ENCODE peak calls at places on chromosomes 4 and X, in four cellular contexts. Z is heart right ventricle; S is activated CD8-positive, alpha-beta T cell treated with anti-CD3 and anti-CD28 coated beads, Interleukin-2, amount 10 ng/mL, durations not matched to agents 7 days and 5 days; X is WERI-Rb-1. L is an unnamed sample.

GRCh38 chrX:133698298-133698697 is 283.0 kb upstream of the GPC4 start:
- DNase-seq in Z (no peak), S (no peak), X (no peak), L (no peak)

GRCh38 chr4:106104276-106104675 is 209.0 kb downstream of the NPNT start:
- DNase-seq in Z (no peak), S (no peak), X (no peak), L (no peak)

GRCh38 chr4:148116971-148117370 is 325.2 kb downstream of the NR3C2 start:
- DNase-seq in Z (no peak), S (no peak), X (no peak), L (no peak)

GRCh38 chr4:78654809-78655208 is 103.2 kb downstream of the ANXA3 start:
- DNase-seq in Z (no peak), S (no peak), X (no peak), L (no peak)

GRCh38 chrX:7435822-7436221 is 287.9 kb upstream of the PUDP start:
- DNase-seq in Z (no peak), S (no peak), X (no peak), L (no peak)

GRCh38 chrX:104187931-104188330 is 21.7 kb downstream of the FAM199X start:
- DNase-seq in Z (no peak), S (no peak), X (no peak), L (no peak)

GRCh38 chr4:142369141-142369540 is 477.0 kb downstream of the INPP4B start:
- DNase-seq in Z (no peak), S (no peak), X (no peak), L (no peak)

GRCh38 chr4:61254406-61254805 is 54.3 kb downstream of the ADGRL3 start:
- DNase-seq in Z (no peak), S (no peak), X (no peak), L (no peak)

GRCh38 chrX:38879631-38880220 is 78.5 kb downstream of the MID1IP1 start:
- DNase-seq in Z (peak), S (peak), X (no peak), L (no peak)

GRCh38 chr4:146709956-146710355 is 71.3 kb downstream of the POU4F2 start:
- DNase-seq in Z (no peak), S (no peak), X (no peak), L (no peak)

GRCh38 chr4:184814686-184815045 is 11.1 kb downstream of the ACSL1 start:
- DNase-seq in Z (no peak), S (no peak), X (no peak), L (no peak)

GRCh38 chrX:110965409-110965808 is 130.6 kb upstream of the PAK3 start:
- DNase-seq in Z (no peak), S (no peak), X (no peak), L (no peak)

GRCh38 chr4:104616401-104616820 is 121.7 kb upstream of the CXXC4 start:
- DNase-seq in Z (peak), S (no peak), X (no peak), L (peak)

GRCh38 chrX:112738347-112739033 is 58.8 kb upstream of the LHFPL1 start:
- DNase-seq in Z (no peak), S (no peak), X (no peak), L (no peak)

GRCh38 chr4:5544762-5545161 is 163.6 kb downstream of the EVC2 start:
- DNase-seq in Z (no peak), S (no peak), X (no peak), L (no peak)

GRCh38 chr4:141853091-141853734 is 216.8 kb downstream of the IL15 start:
- DNase-seq in Z (no peak), S (no peak), X (no peak), L (no peak)

GRCh38 chr4:56871357-56871993 is 36.2 kb upstream of the REST start:
- DNase-seq in Z (no peak), S (peak), X (no peak), L (no peak)

GRCh38 chr4:45350438-45350837 is 624.1 kb upstream of the GNPDA2 start:
- DNase-seq in Z (no peak), S (no peak), X (no peak), L (no peak)

GRCh38 chr4:100017627-100018310 is 67.7 kb upstream of the H2AZ1 start:
- DNase-seq in Z (no peak), S (no peak), X (no peak), L (no peak)

GRCh38 chr4:7217453-7218310 is 25.3 kb downstream of the SORCS2 start:
- DNase-seq in Z (no peak), S (no peak), X (no peak), L (no peak)

GRCh38 chr4:176137626-176138025 is 57.8 kb downstream of the SPATA4 start:
- DNase-seq in Z (no peak), S (no peak), X (no peak), L (no peak)

GRCh38 chr4:73172166-73172565 is 86.4 kb downstream of the ANKRD17 start:
- DNase-seq in Z (no peak), S (no peak), X (no peak), L (no peak)

GRCh38 chr4:55485821-55486220 is 60.9 kb downstream of the CLOCK start:
- DNase-seq in Z (no peak), S (no peak), X (no peak), L (no peak)

GRCh38 chr4:154329268-154329858 is 162.2 kb downstream of the DCHS2 start:
- DNase-seq in Z (no peak), S (no peak), X (no peak), L (no peak)

GRCh38 chrX:154495472-154495922 is 5.1 kb upstream of the SLC10A3 start:
- DNase-seq in Z (no peak), S (no peak), X (no peak), L (no peak)

GRCh38 chr4:146450524-146450923 is 71.2 kb downstream of the SLC10A7 start:
- DNase-seq in Z (no peak), S (no peak), X (no peak), L (no peak)

GRCh38 chrX:145405012-145405411 is 157.7 kb downstream of the SPANXN1 start:
- DNase-seq in Z (no peak), S (peak), X (peak), L (no peak)

GRCh38 chr4:140730108-140730507 is 26.1 kb downstream of the TBC1D9 start:
- DNase-seq in Z (no peak), S (no peak), X (no peak), L (no peak)

GRCh38 chrX:826448-826847 is 195.9 kb downstream of the SHOX start:
- DNase-seq in Z (no peak), S (no peak), X (no peak), L (no peak)

GRCh38 chrX:145552643-145553042 is 265.0 kb upstream of the SLITRK2 start:
- DNase-seq in Z (no peak), S (no peak), X (no peak), L (no peak)

GRCh38 chrX:154466907-154467306 is 8.8 kb downstream of the PLXNA3 start:
- DNase-seq in Z (no peak), S (no peak), X (no peak), L (no peak)

GRCh38 chrX:54964766-54965511 is 29.0 kb downstream of the PFKFB1 start:
- DNase-seq in Z (no peak), S (no peak), X (no peak), L (no peak)

GRCh38 chr4:147753047-147753446 is 21.2 kb downstream of the ARHGAP10 start:
- DNase-seq in Z (no peak), S (no peak), X (no peak), L (no peak)

GRCh38 chrX:72122621-72123275 is 9.0 kb downstream of the RTL5 start:
- DNase-seq in Z (no peak), S (no peak), X (no peak), L (no peak)

GRCh38 chrX:132532955-132533354 is 44.1 kb upstream of the MBNL3 start:
- DNase-seq in Z (no peak), S (no peak), X (no peak), L (no peak)

GRCh38 chrX:9562851-9563250 is 98.0 kb downstream of the TBL1X start:
- DNase-seq in Z (no peak), S (no peak), X (no peak), L (no peak)

L was measured in heart left ventricle.